ENCODE peak calls at places on chromosomes 12 and 14, in six cellular contexts. W is K562, O is HepG2, U is GM12891, Y is H1, D is GM12878. E is an unnamed sample.

GRCh38 chr14:102593841-102594170 is 1.4 kb downstream of the RCOR1 start:
- DNase-seq in O (no peak), U (no peak), Y (no peak), D (no peak), W (no peak), E (no peak)

GRCh38 chr14:104223101-104223809 is 84.9 kb downstream of the KIF26A start:
- DNase-seq in D (no peak), U (no peak), W (peak), O (no peak), Y (peak), E (no peak)

GRCh38 chr12:30152705-30153104 is 369.0 kb upstream of the TMTC1 start:
- DNase-seq in Y (no peak), U (no peak), O (no peak), D (no peak), W (no peak), E (no peak)

GRCh38 chr14:39430762-39431415 is 1.3 kb downstream of the FBXO33 start:
- DNase-seq in Y (no peak), U (no peak), D (no peak), W (no peak), O (peak), E (no peak)

GRCh38 chr12:102652645-102653313 is 172.4 kb upstream of the IGF1 start:
- DNase-seq in Y (no peak), U (peak), W (no peak), O (no peak), D (no peak), E (no peak)

GRCh38 chr12:63898764-63899337 is 54.4 kb downstream of the SRGAP1 start:
- DNase-seq in Y (no peak), U (no peak), O (no peak), W (no peak), D (no peak), E (no peak)

GRCh38 chr12:45518516-45519235 is 210.8 kb upstream of the ARID2 start:
- DNase-seq in U (no peak), O (no peak), Y (no peak), D (no peak), W (no peak), E (no peak)

GRCh38 chr12:65499167-65499566 is 220.7 kb downstream of the MSRB3 start:
- DNase-seq in W (no peak), O (no peak), Y (no peak), U (no peak), D (no peak), E (no peak)

GRCh38 chr12:94260717-94261116 is 112.3 kb downstream of the PLXNC1 start:
- DNase-seq in W (no peak), U (no peak), O (no peak), Y (no peak), D (no peak), E (no peak)

GRCh38 chr14:65832431-65833253 is 420.1 kb downstream of the FUT8 start:
- DNase-seq in Y (no peak), O (peak), D (no peak), W (no peak), U (no peak), E (no peak)

GRCh38 chr12:100826323-100826722 is 31.7 kb downstream of the ANO4 start:
- DNase-seq in Y (peak), W (peak), D (no peak), O (peak), U (no peak), E (no peak)

GRCh38 chr14:92457018-92457565 is 56.5 kb upstream of the RIN3 start:
- DNase-seq in O (no peak), D (no peak), U (no peak), W (no peak), Y (no peak), E (no peak)

GRCh38 chr14:96734076-96734622 is 63.0 kb upstream of the VRK1 start:
- DNase-seq in O (no peak), W (no peak), Y (no peak), U (no peak), D (no peak), E (no peak)

GRCh38 chr12:22101749-22102243 is 55.8 kb downstream of the CMAS start:
- DNase-seq in O (no peak), U (no peak), W (no peak), D (no peak), Y (no peak), E (no peak)

GRCh38 chr14:37830271-37830670 is 234.8 kb downstream of the TTC6 start:
- DNase-seq in O (no peak), Y (no peak), D (no peak), U (no peak), W (no peak), E (no peak)

GRCh38 chr12:1453801-1454200 is 140.6 kb downstream of the FBXL14 start:
- DNase-seq in W (no peak), O (no peak), U (no peak), Y (no peak), D (no peak), E (no peak)

GRCh38 chr12:26870491-26871419 is 37.8 kb upstream of the ITPR2 start:
- DNase-seq in D (peak), U (no peak), Y (no peak), W (no peak), O (no peak), E (no peak)

GRCh38 chr14:75222208-75222701 is 45.8 kb upstream of the TMED10 start:
- DNase-seq in Y (no peak), D (peak), W (no peak), U (no peak), O (no peak), E (peak)

GRCh38 chr12:118070650-118071049 is 9.7 kb upstream of the WSB2 start:
- DNase-seq in O (no peak), D (no peak), U (no peak), Y (no peak), W (no peak), E (no peak)

GRCh38 chr12:118068361-118068958 is 7.5 kb upstream of the WSB2 start:
- DNase-seq in O (no peak), Y (no peak), W (no peak), D (no peak), U (no peak), E (no peak)

GRCh38 chr12:118073768-118074167 is 12.8 kb upstream of the WSB2 start:
- DNase-seq in D (no peak), O (no peak), U (no peak), W (no peak), Y (no peak), E (no peak)
- TF ChIP-seq TAF1 in D (no peak), O (no peak), U (no peak), W (no peak), Y (no peak), E (no peak)

GRCh38 chr12:49092086-49092815 is 2.4 kb downstream of the DHH start:
- DNase-seq in W (peak), D (no peak), U (no peak), O (peak), Y (peak), E (peak)
- TF ChIP-seq POLR2AphosphoS5 in W (peak), D (no peak), U (no peak), O (no peak), Y (no peak), E (no peak)

GRCh38 chr14:100305446-100306255 is 593 bp downstream of the SLC25A29 start:
- DNase-seq in Y (peak), U (no peak), D (no peak), W (peak), O (no peak), E (no peak)

GRCh38 chr14:100307215-100308111 is 1.2 kb upstream of the SLC25A29 start:
- DNase-seq in U (peak), Y (peak), O (no peak), W (peak), D (no peak), E (no peak)

GRCh38 chr14:100306256-100306505 is at the start of gene SLC25A29:
- DNase-seq in O (no peak), U (no peak), Y (no peak), W (no peak), D (no peak), E (no peak)

GRCh38 chr14:100308112-100308792 is 2.0 kb upstream of the SLC25A29 start:
- DNase-seq in U (no peak), Y (no peak), D (no peak), W (no peak), O (no peak), E (no peak)

DNA sequence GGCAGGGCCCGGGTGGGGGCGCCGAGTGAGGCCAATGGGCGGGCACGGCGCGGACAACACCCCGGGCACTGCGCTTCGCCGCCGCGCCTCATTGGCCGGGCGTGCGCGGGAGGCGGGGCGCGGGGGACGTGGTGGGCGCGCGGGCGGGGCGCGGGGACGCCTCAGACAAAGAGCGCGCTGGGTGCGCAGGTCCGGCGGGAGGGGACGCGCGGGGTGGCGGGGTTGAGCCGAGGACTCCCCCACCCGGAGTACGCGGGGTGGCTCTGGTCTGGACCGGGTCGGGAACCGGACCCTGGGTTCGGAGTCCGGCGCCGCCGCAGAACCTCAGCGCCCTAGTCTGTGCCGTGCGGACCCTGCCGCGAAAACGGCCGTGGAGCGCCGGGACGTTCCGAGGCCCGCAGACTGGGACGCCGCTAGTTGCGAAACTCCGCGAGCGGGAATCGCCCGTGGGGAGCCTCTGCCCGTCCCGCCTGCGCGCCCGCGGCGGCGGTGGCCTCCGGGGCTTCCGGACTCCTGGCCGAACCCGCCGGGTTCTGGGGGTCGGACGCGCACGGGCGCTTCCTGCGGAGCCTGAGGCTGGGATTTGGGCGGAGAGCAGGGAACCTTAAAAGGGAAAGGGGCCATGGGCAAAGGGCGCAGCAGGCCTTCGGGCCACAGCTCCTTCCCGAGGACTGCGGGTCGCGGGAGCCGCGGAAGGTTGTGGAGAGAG is 416 bp upstream of the SLC25A29 start:
- DNase-seq in U (peak), O (peak), W (peak), Y (peak), D (no peak), E (peak)
- TF ChIP-seq POLR2A in U (no peak), O (peak), W (no peak), Y (peak), D (peak), E (peak)

GRCh38 chr14:81205639-81206038 is 15.1 kb downstream of the GTF2A1 start:
- DNase-seq in O (no peak), W (no peak), U (no peak), D (no peak), Y (no peak), E (no peak)
- TF ChIP-seq TAF1 in O (no peak), W (no peak), U (no peak), D (no peak), Y (no peak), E (no peak)

GRCh38 chr12:57518176-57518919 is 2.0 kb downstream of the DDIT3 start:
- DNase-seq in U (no peak), D (no peak), W (no peak), Y (no peak), O (no peak), E (no peak)
- TF ChIP-seq POLR2AphosphoS5 in U (no peak), D (no peak), W (no peak), Y (no peak), O (no peak), E (no peak)

E was measured in GM12892.